ENCODE peak calls at places on chromosomes 11 and 22, in seven cellular contexts. H is stimulated activated naive B cell treated with anti-CD40 and anti-IgM and Interleukin-4, amounts not matched to agents 10 μg/mL and 1 μg/mL and 100 μg/mL, for 72 hours; B is psoas muscle; Z is left ventricle myocardium inferior; G is NCI-H460; E is ascending aorta; C is activated CD8-positive, alpha-beta memory T cell treated with anti-CD3 and anti-CD28 coated beads, Interleukin-2, amount 10 ng/mL, durations not matched to agents 7 days and 5 days. J is an unnamed sample.

GRCh38 chr11:93288079-93288478 is 42.5 kb upstream of the DEUP1 start:
- DNase-seq in C (no peak), B (no peak), Z (no peak), H (no peak), G (no peak), E (no peak), J (no peak)

GRCh38 chr22:25111579-25112517 is 87.8 kb upstream of the CRYBB3 start:
- DNase-seq in Z (no peak), C (no peak), G (no peak), B (peak; percentile 68), E (peak; percentile 84), H (no peak), J (peak; percentile 31)

GRCh38 chr22:46613606-46613997 is 6.6 kb upstream of the GRAMD4 start:
- DNase-seq in G (no peak), E (no peak), B (no peak), Z (no peak), C (no peak), H (no peak), J (no peak)

GRCh38 chr11:27459191-27459590 is 13.4 kb downstream of the LGR4 start:
- DNase-seq in E (no peak), Z (no peak), G (no peak), H (no peak), C (no peak), B (no peak), J (no peak)

GRCh38 chr11:70730411-70730810 is 332.1 kb downstream of the CTTN start:
- DNase-seq in Z (no peak), E (no peak), B (peak; percentile 17), G (no peak), H (no peak), C (no peak), J (no peak)

GRCh38 chr22:19876314-19876940 is 21.8 kb upstream of the GNB1L start:
- DNase-seq in C (no peak), G (peak; percentile 56), B (peak; percentile 49), Z (peak; percentile 6), H (no peak), E (peak; percentile 60), J (no peak)

GRCh38 chr11:86893235-86893634 is 62.0 kb downstream of the FZD4 start:
- DNase-seq in E (no peak), Z (no peak), C (no peak), G (no peak), B (no peak), H (no peak), J (no peak)

GRCh38 chr11:108754901-108755625 is 90.2 kb downstream of the DDX10 start:
- DNase-seq in E (no peak), G (no peak), C (no peak), H (no peak), B (no peak), Z (no peak), J (no peak)

GRCh38 chr11:99351620-99352019 is 330.9 kb downstream of the CNTN5 start:
- DNase-seq in E (no peak), Z (no peak), G (no peak), B (no peak), H (no peak), C (no peak), J (no peak)

GRCh38 chr11:57156928-57157327 is 24.8 kb upstream of the LRRC55 start:
- DNase-seq in C (no peak), E (no peak), B (no peak), G (no peak), Z (no peak), H (no peak), J (no peak)

GRCh38 chr22:47102081-47102480 is 339.6 kb downstream of the TBC1D22A start:
- DNase-seq in Z (no peak), C (no peak), B (no peak), E (no peak), H (no peak), G (no peak), J (no peak)

GRCh38 chr22:20396639-20397038 is 2.7 kb downstream of the ZNF74 start:
- DNase-seq in Z (no peak), H (peak; percentile 17), C (no peak), E (no peak), G (no peak), B (no peak), J (no peak)

GRCh38 chr11:976431-977160 is 50.9 kb downstream of the AP2A2 start:
- DNase-seq in H (no peak), E (no peak), B (peak; percentile 72), Z (no peak), C (no peak), G (no peak), J (no peak)

GRCh38 chr11:66617148-66617814 is 851 bp downstream of the RBM14 start:
- DNase-seq in G (no peak), E (peak; percentile 89), C (no peak), H (no peak), Z (peak; percentile 80), B (peak; percentile 87), J (peak; percentile 40)

GRCh38 chr22:25564979-25565677 is 653 bp downstream of the GRK3 start:
- DNase-seq in G (no peak), C (peak; percentile 48), Z (peak; percentile 42), E (no peak), H (peak; percentile 26), B (peak; percentile 59), J (no peak)

GRCh38 chr11:45402049-45402630 is 116.0 kb upstream of the SYT13 start:
- DNase-seq in H (no peak), Z (no peak), G (no peak), B (no peak), C (no peak), E (no peak), J (no peak)

GRCh38 chr22:32466496-32466895 is 2.2 kb upstream of the BPIFC start:
- DNase-seq in Z (no peak), G (no peak), C (no peak), B (no peak), H (no peak), E (no peak), J (no peak)

GRCh38 chr11:72591023-72591422 is 83.2 kb downstream of the PDE2A start:
- DNase-seq in Z (no peak), H (no peak), E (no peak), G (no peak), C (no peak), B (no peak), J (no peak)

GRCh38 chr11:98625526-98625925 is 395.2 kb upstream of the CNTN5 start:
- DNase-seq in E (no peak), C (no peak), Z (no peak), B (no peak), H (no peak), G (no peak), J (no peak)

J was measured in thoracic aorta.